ENCODE peak calls at places on chromosomes 1 and 21, in four cellular contexts. X is CD8-positive, alpha-beta memory T cell; H is tibial artery; P is heart right ventricle. G is an unnamed sample.

GRCh38 chr21:25572895-25573310 is 34.4 kb downstream of the MRPL39 start:
- DNase-seq in X (no peak), H (no peak), P (no peak), G (no peak)

GRCh38 chr1:225825078-225825477 is 15.2 kb downstream of the EPHX1 start:
- DNase-seq in X (no peak), H (no peak), P (no peak), G (no peak)

GRCh38 chr1:108897865-108898720 is 21.3 kb downstream of the GPSM2 start:
- DNase-seq in X (no peak), H (no peak), P (no peak), G (no peak)

GRCh38 chr1:94783342-94784264 is 36.6 kb upstream of the SLC44A3 start:
- DNase-seq in X (no peak), H (peak; percentile 92), P (peak; percentile 75), G (peak; percentile 81)

GRCh38 chr1:220786337-220787068 is at the start of gene MTARC1:
- DNase-seq in X (no peak), H (no peak), P (peak; percentile 85), G (peak; percentile 69)

GRCh38 chr1:210786546-210786945 is 347.4 kb downstream of the KCNH1 start:
- DNase-seq in X (no peak), H (no peak), P (no peak), G (no peak)

GRCh38 chr1:96698332-96698983 is 23.1 kb upstream of the PTBP2 start:
- DNase-seq in X (no peak), H (no peak), P (no peak), G (no peak)

GRCh38 chr1:152783095-152783494 is 3.0 kb upstream of the LCE1E start:
- DNase-seq in X (no peak), H (no peak), P (no peak), G (no peak)

GRCh38 chr21:28229811-28230210 is 762.9 kb downstream of the LTN1 start:
- DNase-seq in X (no peak), H (no peak), P (no peak), G (no peak)

GRCh38 chr1:203625623-203626189 is 926 bp upstream of the ATP2B4 start:
- DNase-seq in X (peak; percentile 83), H (no peak), P (no peak), G (no peak)

GRCh38 chr1:109631513-109632260 is 12.1 kb downstream of the AMPD2 start:
- DNase-seq in X (no peak), H (no peak), P (no peak), G (peak; percentile 50)

GRCh38 chr1:24086466-24086865 is 25.5 kb downstream of the MYOM3 start:
- DNase-seq in X (no peak), H (no peak), P (no peak), G (no peak)

GRCh38 chr1:1776672-1777393 is 1.4 kb downstream of the NADK start:
- DNase-seq in X (peak; percentile 13), H (no peak), P (no peak), G (no peak)
- H3K4me1 ChIP-seq in X (peaks cover 56% of the 10 kb centered on the region), H (peaks cover 45% of the 10 kb centered on the region), P (peaks cover 48% of the 10 kb centered on the region), G (no peaks in the 10 kb centered on the region)

GRCh38 chr1:28606771-28607170 is 14.7 kb downstream of the RAB42 start:
- DNase-seq in X (no peak), H (no peak), P (no peak), G (no peak)

GRCh38 chr1:28604962-28605361 is 12.9 kb downstream of the RAB42 start:
- DNase-seq in X (no peak), H (no peak), P (no peak), G (no peak)

GRCh38 chr1:28604411-28604810 is 12.3 kb downstream of the RAB42 start:
- DNase-seq in X (no peak), H (no peak), P (no peak), G (no peak)

GRCh38 chr1:28601696-28602095 is 9.6 kb downstream of the RAB42 start:
- DNase-seq in X (no peak), H (peak; percentile 25), P (no peak), G (no peak)

GRCh38 chr1:28602536-28603439 is 10.7 kb downstream of the RAB42 start:
- DNase-seq in X (no peak), H (peak; percentile 63), P (no peak), G (no peak)
- H3K27ac ChIP-seq in X (no peak overlapping the region), H (peak overlapping the region; percentile 38), P (peak overlapping the region; percentile 8), G (no peak overlapping the region)

GRCh38 chr21:35831791-35832190 is 228.5 kb downstream of the SETD4 start:
- DNase-seq in X (no peak), H (no peak), P (no peak), G (no peak)
- H3K9me3 ChIP-seq in X (no peaks in the 10 kb centered on the region), H (no peaks in the 10 kb centered on the region), P (no peaks in the 10 kb centered on the region), G (no peaks in the 10 kb centered on the region)

GRCh38 chr1:40873863-40874472 is 11.8 kb upstream of the CITED4 start:
- DNase-seq in X (no peak), H (no peak), P (no peak), G (no peak)
- H3K4me1 ChIP-seq in X (peaks cover 14% of the 10 kb centered on the region), H (peaks cover 16% of the 10 kb centered on the region), P (peaks cover 5% of the 10 kb centered on the region), G (peaks cover 10% of the 10 kb centered on the region)

DNA sequence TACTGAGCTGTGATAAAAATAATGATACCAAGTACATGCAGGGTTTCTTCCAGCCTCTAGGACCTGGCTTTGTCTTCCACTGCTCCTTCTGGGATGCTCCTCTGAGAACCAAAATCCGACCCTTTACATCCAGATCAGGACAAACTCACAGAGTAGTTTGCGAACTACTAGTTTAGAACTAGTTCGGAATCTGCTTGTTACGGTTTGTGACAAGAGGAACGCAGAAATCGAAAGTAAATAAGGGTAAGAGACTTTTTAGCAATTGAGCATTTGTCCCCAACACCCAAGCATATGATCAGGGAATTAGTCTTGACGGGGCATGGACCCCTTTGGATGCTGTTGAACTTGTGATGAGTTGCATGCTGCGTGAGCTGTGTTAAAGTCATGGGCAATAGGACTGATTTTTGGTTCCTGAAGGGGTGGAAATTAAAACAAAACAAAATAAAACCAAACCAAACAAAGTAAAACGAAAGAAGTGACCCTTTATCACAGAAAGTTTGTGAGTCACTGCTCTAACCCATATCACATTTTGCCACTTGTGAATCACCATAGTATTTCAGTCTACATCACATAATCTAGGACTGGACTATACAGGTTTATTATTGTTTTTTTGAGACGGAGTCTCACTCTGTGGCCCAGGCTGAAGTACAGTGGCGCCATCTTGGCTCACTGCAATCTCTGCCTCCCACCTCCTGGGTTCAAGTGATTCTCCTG is 35.7 kb upstream of the ERRFI1 start:
- DNase-seq in X (no peak), H (no peak), P (no peak), G (no peak)
- H3K27ac ChIP-seq in X (no peak overlapping the region), H (peak overlapping the region; percentile 67), P (no peak overlapping the region), G (peak overlapping the region; percentile 42)